ENCODE peak calls at places on chromosomes 11 and 22, in eight cellular contexts. M is CD8-positive, alpha-beta memory T cell; V is neural progenitor cell; E is T-helper 1 cell; I is mucosa of descending colon; L is AG04450; R is activated T-helper 9 cell treated with anti-CD3 and anti-CD28 coated beads, Interleukin-2, amount 50 U/mL, for 16 hours; Q is anterior cingulate cortex. B is an unnamed sample.
A peak's percentile ranks its signal among the peaks of the same experiment; 100 is the strongest.

GRCh38 chr22:46622081-46622521 is 1.9 kb downstream of the GRAMD4 start:
- DNase-seq in Q (no peak), M (no peak), L (no peak), V (no peak), I (no peak), R (no peak), E (no peak), B (no peak)

GRCh38 chr22:36728505-36728904 is 25.0 kb upstream of the CACNG2 start:
- DNase-seq in Q (no peak), I (no peak), V (no peak), L (no peak), E (no peak), R (no peak), M (no peak), B (no peak)

GRCh38 chr22:39522567-39523300 is 2.4 kb downstream of the ATF4 start:
- DNase-seq in L (no peak), V (peak; percentile 23), I (peak; percentile 71), M (no peak), Q (no peak), E (no peak), R (no peak), B (no peak)

GRCh38 chr11:70155386-70155785 is 47.7 kb upstream of the FADD start:
- DNase-seq in Q (no peak), V (no peak), E (no peak), M (no peak), L (no peak), I (no peak), R (no peak), B (no peak)

GRCh38 chr11:111731839-111732238 is 34.4 kb downstream of the PPP2R1B start:
- DNase-seq in V (no peak), Q (no peak), L (no peak), E (no peak), I (no peak), R (no peak), M (no peak), B (no peak)

GRCh38 chr11:103806130-103806900 is 230.1 kb upstream of the DDI1 start:
- DNase-seq in E (no peak), M (no peak), V (no peak), I (peak; percentile 32), L (peak; percentile 58), Q (no peak), R (no peak), B (no peak)

GRCh38 chr11:15843309-15843857 is 513.0 kb downstream of the SOX6 start:
- DNase-seq in R (no peak), M (no peak), L (no peak), I (no peak), E (no peak), V (peak; percentile 62), Q (no peak), B (peak; percentile 57)

GRCh38 chr22:23700706-23701105 is 9.9 kb downstream of the RGL4 start:
- DNase-seq in L (no peak), R (no peak), Q (no peak), E (no peak), V (no peak), M (no peak), I (no peak), B (no peak)

GRCh38 chr22:46581580-46582244 is 38.5 kb upstream of the GRAMD4 start:
- DNase-seq in M (no peak), V (no peak), E (no peak), Q (no peak), L (no peak), R (no peak), I (peak; percentile 66), B (no peak)